ENCODE peak calls at places on chromosomes 6 and 20, in ten cellular contexts. U is stimulated activated naive CD8-positive, alpha-beta T cell treated with anti-CD3 and anti-CD28 coated beads, Interleukin-15, Interleukin-2, amounts not matched to agents 100 U/mL and 50 U/mL, for 24 hours; E is PC-3; G is kidney epithelial cell; C is activated T-helper 9 cell treated with anti-CD3 and anti-CD28 coated beads, Interleukin-2, amount 50 U/mL, for 16 hours; M is GM23338; X is AG08396; H is stimulated activated CD4-positive, alpha-beta T cell treated with anti-CD3 and anti-CD28 coated beads, Interleukin-2, amount 100 ng/mL, for 4 hours; D is C1 segment of cervical spinal cord; K is WTC11. F is an unnamed sample.

GRCh38 chr20:49887251-49887827 is 28.0 kb downstream of the SPATA2 start:
- DNase-seq in G (peak; percentile 18), M (no peak), H (no peak), U (no peak), K (no peak), E (no peak), X (no peak), C (no peak), D (peak; percentile 9), F (no peak)

GRCh38 chr6:14871196-14871595 is 374.7 kb upstream of the JARID2 start:
- DNase-seq in M (no peak), X (peak; percentile 31), U (no peak), E (no peak), G (no peak), D (no peak), C (no peak), K (no peak), H (no peak), F (no peak)

GRCh38 chr6:53825514-53826321 is 30.9 kb downstream of the LRRC1 start:
- DNase-seq in D (no peak), K (no peak), G (no peak), X (no peak), H (no peak), M (no peak), U (no peak), E (no peak), C (no peak), F (no peak)

GRCh38 chr6:105900120-105900937 is 185.8 kb upstream of the PRDM1 start:
- DNase-seq in H (peak; percentile 3), D (no peak), X (peak; percentile 49), E (no peak), M (no peak), K (no peak), C (no peak), G (peak; percentile 37), U (no peak), F (no peak)

GRCh38 chr6:126764104-126764503 is 354.4 kb upstream of the RSPO3 start:
- DNase-seq in C (no peak), M (no peak), E (no peak), U (no peak), G (no peak), D (no peak), X (no peak), H (no peak), K (no peak), F (no peak)

GRCh38 chr6:133837801-133838349 is 51.0 kb upstream of the TCF21 start:
- DNase-seq in C (peak; percentile 23), X (no peak), G (peak; percentile 5), H (peak; percentile 37), U (peak; percentile 73), E (peak; percentile 77), K (peak; percentile 90), M (peak; percentile 95), D (no peak), F (peak; percentile 87)

GRCh38 chr6:36469946-36470345 is 27.1 kb downstream of the KCTD20 start:
- DNase-seq in C (no peak), X (no peak), U (no peak), M (no peak), K (no peak), G (no peak), H (no peak), D (no peak), E (no peak), F (no peak)

GRCh38 chr20:37954626-37955025 is 51.7 kb downstream of the VSTM2L start:
- DNase-seq in M (no peak), U (no peak), X (no peak), G (no peak), E (no peak), K (no peak), C (no peak), D (no peak), H (no peak), F (no peak)

GRCh38 chr20:46282669-46283068 is 25.6 kb downstream of the CDH22 start:
- DNase-seq in X (no peak), C (no peak), D (no peak), H (no peak), K (no peak), G (no peak), E (no peak), U (no peak), M (no peak), F (no peak)

GRCh38 chr6:140225587-140226438 is 851.4 kb upstream of the CITED2 start:
- DNase-seq in C (no peak), H (no peak), D (no peak), U (no peak), K (no peak), X (no peak), E (peak; percentile 11), G (no peak), M (no peak), F (no peak)

GRCh38 chr6:151669208-151669560 is 138.3 kb upstream of the ESR1 start:
- DNase-seq in C (no peak), M (no peak), K (no peak), G (no peak), H (no peak), U (no peak), D (no peak), E (no peak), X (no peak), F (no peak)

F was measured in left lung.